ENCODE peak calls at places on chromosomes 13 and 19, in five cellular contexts. C, W, Q, L and J are unnamed samples.

GRCh38 chr13:83753912-83754624 is 128.2 kb downstream of the SLITRK1 start:
- DNase-seq in C (no peak), Q (no peak), W (no peak), L (no peak), J (peak; percentile 22)

GRCh38 chr19:16921766-16922591 is 33.2 kb downstream of the F2RL3 start:
- DNase-seq in C (no peak), W (no peak), L (no peak), Q (no peak), J (no peak)

GRCh38 chr19:15427991-15428471 is 9.2 kb upstream of the AKAP8L start:
- DNase-seq in C (no peak), W (no peak), L (no peak), Q (no peak), J (no peak)

GRCh38 chr13:71864094-71864980 is 2.7 kb downstream of the DACH1 start:
- DNase-seq in L (no peak), C (peak; percentile 70), Q (peak; percentile 17), W (peak; percentile 81), J (no peak)

GRCh38 chr19:29549105-29550070 is 23.6 kb downstream of the VSTM2B start:
- DNase-seq in W (no peak), C (no peak), L (no peak), Q (no peak), J (no peak)

GRCh38 chr19:17081672-17082630 is 6.4 kb downstream of the MYO9B start:
- DNase-seq in L (no peak), C (peak; percentile 71), Q (no peak), W (no peak), J (peak; percentile 28)

GRCh38 chr19:4695224-4695731 is 25.1 kb upstream of the MYDGF start:
- DNase-seq in Q (no peak), C (peak; percentile 45), L (no peak), W (no peak), J (no peak)

GRCh38 chr19:4304509-4305252 is at the start of gene FSD1:
- DNase-seq in Q (peak; percentile 86), W (no peak), L (peak; percentile 52), C (no peak), J (peak; percentile 42)

DNA sequence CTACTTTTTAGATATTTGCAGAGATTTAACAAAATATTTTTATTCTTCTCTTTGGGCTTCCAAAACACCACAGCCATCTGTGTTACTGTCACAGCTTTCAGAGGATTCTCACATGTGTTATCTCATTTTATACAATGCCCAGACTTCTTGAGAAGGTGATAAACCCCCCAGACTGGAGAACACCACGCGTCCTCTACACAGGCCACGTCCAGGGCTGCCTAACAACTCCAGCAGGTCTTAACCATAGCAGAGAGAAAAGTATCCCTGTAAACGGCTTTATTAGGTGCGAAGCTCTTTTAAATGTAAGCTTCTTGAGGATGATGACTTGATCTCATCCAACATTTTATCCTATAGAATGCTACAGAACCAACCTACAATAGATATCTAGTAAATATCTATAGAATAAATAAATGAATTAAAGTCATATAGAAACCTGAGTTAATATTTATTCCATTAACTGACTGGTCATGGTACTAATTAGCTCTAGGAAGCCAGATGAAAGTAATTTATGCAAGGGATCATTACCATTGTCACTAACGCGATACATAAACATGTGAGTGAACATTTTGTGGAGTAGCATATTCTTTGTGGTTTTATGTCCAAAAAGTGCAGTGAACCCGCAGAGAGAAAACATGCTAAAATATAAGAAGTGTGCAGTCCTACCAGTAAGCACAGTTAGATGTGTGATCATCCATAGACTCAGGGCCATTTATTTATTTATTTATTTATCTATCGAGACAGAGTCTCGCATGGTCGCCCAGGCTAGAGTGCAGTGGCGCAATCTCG is 1.8 kb downstream of the GPR183 start:
- DNase-seq in Q (no peak), W (no peak), C (no peak), L (no peak), J (no peak)
- H3K4me3 ChIP-seq in Q (no peak overlapping the region), W (peak overlapping the region; percentile 23), C (peak overlapping the region; percentile 10), L (no peak overlapping the region), J (no peak overlapping the region)

GRCh38 chr19:34556500-34556899 is 74.9 kb downstream of the WTIP start:
- DNase-seq in Q (peak; percentile 53), L (peak; percentile 27), C (no peak), W (peak; percentile 18), J (peak; percentile 9)
- TF ChIP-seq CTCF in Q (peak; percentile 74), L (peak; percentile 25), C (peak; percentile 41), W (no peak), J (peak; percentile 45)

DNA sequence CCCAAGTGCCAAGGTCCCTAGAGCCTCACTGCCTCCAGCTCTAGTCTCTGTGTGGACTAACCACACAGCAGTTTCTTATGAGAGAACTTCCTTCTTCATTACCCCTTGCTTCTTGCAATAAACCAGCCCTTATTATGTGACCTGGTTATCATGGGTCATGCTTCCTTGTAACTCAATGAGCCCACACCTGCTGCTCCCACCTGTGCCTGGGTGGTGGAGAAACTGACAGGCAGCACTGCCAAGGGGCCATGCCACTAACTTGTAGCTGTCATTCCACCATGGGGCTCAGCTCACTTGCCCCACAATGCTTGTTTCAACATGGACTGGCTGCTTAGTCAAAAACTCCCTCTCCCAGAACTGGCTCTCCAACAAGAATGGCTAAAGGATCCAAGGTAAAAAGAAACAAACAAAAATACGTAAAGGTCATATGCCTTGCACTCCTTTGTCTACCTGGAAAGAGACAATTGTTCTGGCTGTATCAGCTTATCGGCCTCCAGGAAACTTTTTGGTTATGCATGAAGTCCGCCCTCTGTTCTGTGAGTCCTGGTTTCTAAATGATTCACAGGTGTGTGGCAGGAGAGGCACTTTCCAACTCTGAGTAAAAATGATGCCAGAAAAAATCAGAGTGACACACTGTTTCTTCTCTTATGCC is 446.4 kb downstream of the COG6 start:
- DNase-seq in C (no peak), L (no peak), Q (no peak), W (no peak), J (no peak)
- H3K4me3 ChIP-seq in C (no peak overlapping the region), L (no peak overlapping the region), Q (no peak overlapping the region), W (no peak overlapping the region), J (no peak overlapping the region)

GRCh38 chr13:53784331-53784730 is 755.7 kb downstream of the OLFM4 start:
- DNase-seq in W (no peak), C (no peak), Q (no peak), L (no peak), J (no peak)

GRCh38 chr13:53782400-53783030 is 753.9 kb downstream of the OLFM4 start:
- DNase-seq in W (no peak), Q (peak; percentile 77), C (peak; percentile 8), L (peak; percentile 35), J (peak; percentile 57)

GRCh38 chr13:53783466-53783865 is 754.9 kb downstream of the OLFM4 start:
- DNase-seq in C (no peak), Q (no peak), W (no peak), L (no peak), J (no peak)

GRCh38 chr13:53778937-53779336 is 750.3 kb downstream of the OLFM4 start:
- DNase-seq in L (no peak), W (no peak), C (no peak), Q (peak; percentile 1), J (no peak)

GRCh38 chr13:53781941-53782340 is 753.3 kb downstream of the OLFM4 start:
- DNase-seq in L (no peak), Q (peak; percentile 29), W (no peak), C (no peak), J (no peak)
- TF ChIP-seq CTCF in L (no peak), Q (no peak), W (no peak), C (no peak), J (no peak)

GRCh38 chr19:34480491-34480890 is 1.1 kb upstream of the WTIP start:
- DNase-seq in C (no peak), Q (no peak), L (no peak), W (no peak), J (no peak)
- H3K4me3 ChIP-seq in C (peak overlapping the region; percentile 86), Q (peak overlapping the region; percentile 61), L (no peak overlapping the region), W (no peak overlapping the region), J (peak overlapping the region; percentile 70)

GRCh38 chr13:69524459-69525155 is 583.0 kb upstream of the ATXN8OS start:
- DNase-seq in Q (peak; percentile 14), L (no peak), W (no peak), C (no peak), J (peak; percentile 14)
- TF ChIP-seq CTCF in Q (peak; percentile 47), L (peak; percentile 13), W (no peak), C (no peak), J (peak; percentile 35)